ENCODE peak calls at places on chromosomes 3 and 15, in four cellular contexts. D, P, S and Z are unnamed samples.

GRCh38 chr3:112776000-112776399 is 70.7 kb downstream of the CD200R1L start:
- DNase-seq in D (no peak), P (no peak), S (no peak), Z (no peak)

GRCh38 chr15:67700023-67700422 is 125.3 kb upstream of the SKOR1 start:
- DNase-seq in D (no peak), P (no peak), S (no peak), Z (no peak)

GRCh38 chr15:62896380-62896866 is 146.1 kb upstream of the TPM1 start:
- DNase-seq in D (no peak), P (no peak), S (no peak), Z (peak; percentile 43)

GRCh38 chr15:101808201-101808600 is 3.8 kb upstream of the OR4F15 start:
- DNase-seq in D (no peak), P (no peak), S (no peak), Z (no peak)

GRCh38 chr3:24119321-24119751 is 174.2 kb downstream of the NR1D2 start:
- DNase-seq in D (no peak), P (no peak), S (no peak), Z (no peak)

GRCh38 chr3:134644731-134645514 is 5.9 kb downstream of the KY start:
- DNase-seq in D (no peak), P (no peak), S (no peak), Z (peak; percentile 10)

GRCh38 chr15:36803773-36804172 is 224.3 kb downstream of the CDIN1 start:
- DNase-seq in D (no peak), P (no peak), S (no peak), Z (no peak)

GRCh38 chr3:150158974-150159625 is 188.4 kb upstream of the PFN2 start:
- DNase-seq in D (no peak), P (no peak), S (no peak), Z (peak; percentile 54)

GRCh38 chr3:105845488-105845887 is 23.3 kb downstream of the CBLB start:
- DNase-seq in D (no peak), P (no peak), S (no peak), Z (no peak)

GRCh38 chr15:78732634-78733033 is 78.6 kb downstream of the ADAMTS7 start:
- DNase-seq in D (peak; percentile 32), P (no peak), S (no peak), Z (no peak)

GRCh38 chr3:17054301-17054700 is 169.5 kb downstream of the PLCL2 start:
- DNase-seq in D (no peak), P (no peak), S (no peak), Z (no peak)

GRCh38 chr15:75943713-75944215 is 40.1 kb downstream of the FBXO22 start:
- DNase-seq in D (no peak), P (no peak), S (no peak), Z (no peak)

GRCh38 chr3:100097919-100098896 is 16.1 kb downstream of the FILIP1L start:
- DNase-seq in D (no peak), P (no peak), S (peak; percentile 65), Z (peak; percentile 47)

GRCh38 chr3:52848617-52849016 is 13.8 kb upstream of the MUSTN1 start:
- DNase-seq in D (no peak), P (no peak), S (peak; percentile 30), Z (no peak)

GRCh38 chr15:38554354-38554753 is 10.3 kb downstream of the RASGRP1 start:
- DNase-seq in D (no peak), P (no peak), S (no peak), Z (no peak)

GRCh38 chr3:105527949-105528348 is 161.2 kb downstream of the ALCAM start:
- DNase-seq in D (no peak), P (no peak), S (no peak), Z (no peak)

GRCh38 chr15:39748276-39748675 is 34.4 kb downstream of the FSIP1 start:
- DNase-seq in D (no peak), P (no peak), S (no peak), Z (no peak)

GRCh38 chr3:147799601-147800000 is 390.4 kb downstream of the ZIC1 start:
- DNase-seq in D (no peak), P (no peak), S (no peak), Z (no peak)

GRCh38 chr3:9826815-9827574 is 16.8 kb downstream of the RPUSD3 start:
- DNase-seq in D (no peak), P (peak; percentile 50), S (no peak), Z (no peak)

GRCh38 chr3:4774531-4774930 is 204.7 kb upstream of the BHLHE40 start:
- DNase-seq in D (no peak), P (no peak), S (no peak), Z (peak; percentile 78)

GRCh38 chr3:152058906-152059305 is 185.5 kb downstream of the SUCNR1 start:
- DNase-seq in D (no peak), P (no peak), S (no peak), Z (no peak)

GRCh38 chr3:44482721-44483120 is 5.3 kb upstream of the ZNF445 start:
- DNase-seq in D (no peak), P (no peak), S (no peak), Z (no peak)

GRCh38 chr3:79724206-79724605 is 43.6 kb downstream of the ROBO1 start:
- DNase-seq in D (no peak), P (no peak), S (no peak), Z (no peak)

GRCh38 chr3:141427764-141428163 is 59.1 kb upstream of the RASA2 start:
- DNase-seq in D (no peak), P (no peak), S (no peak), Z (no peak)

GRCh38 chr15:22961661-22962221 is 18.4 kb downstream of the CYFIP1 start:
- DNase-seq in D (no peak), P (no peak), S (no peak), Z (no peak)

GRCh38 chr15:78316211-78317077 is 17.0 kb upstream of the SKIC8 start:
- DNase-seq in D (no peak), P (no peak), S (no peak), Z (no peak)

GRCh38 chr15:38202356-38202755 is 50.3 kb upstream of the SPRED1 start:
- DNase-seq in D (no peak), P (no peak), S (no peak), Z (no peak)

GRCh38 chr3:9727743-9728142 is 3.8 kb upstream of the BRPF1 start:
- DNase-seq in D (no peak), P (no peak), S (no peak), Z (no peak)

GRCh38 chr15:62532367-62532766 is 367.3 kb upstream of the C2CD4B start:
- DNase-seq in D (no peak), P (no peak), S (no peak), Z (no peak)

GRCh38 chr3:151067158-151067557 is 18.3 kb upstream of the MED12L start:
- DNase-seq in D (no peak), P (peak; percentile 40), S (no peak), Z (no peak)

GRCh38 chr3:138203938-138204337 is 16.8 kb downstream of the ARMC8 start:
- DNase-seq in D (no peak), P (no peak), S (no peak), Z (no peak)

GRCh38 chr3:157239082-157239704 is 79.2 kb upstream of the CCNL1 start:
- DNase-seq in D (peak; percentile 84), P (peak; percentile 72), S (peak; percentile 70), Z (peak; percentile 74)

GRCh38 chr3:157237886-157238285 is 77.9 kb upstream of the CCNL1 start:
- DNase-seq in D (no peak), P (no peak), S (no peak), Z (no peak)

GRCh38 chr3:157242836-157243235 is 82.9 kb upstream of the CCNL1 start:
- DNase-seq in D (no peak), P (no peak), S (no peak), Z (no peak)

GRCh38 chr3:157238527-157238926 is 78.6 kb upstream of the CCNL1 start:
- DNase-seq in D (no peak), P (no peak), S (no peak), Z (no peak)

GRCh38 chr3:157240413-157240812 is 80.5 kb upstream of the CCNL1 start:
- DNase-seq in D (no peak), P (no peak), S (no peak), Z (no peak)
- H3K4me3 ChIP-seq in D (no peak overlapping the region), P (no peak overlapping the region), S (no peak overlapping the region), Z (no peak overlapping the region)

GRCh38 chr3:189950258-189950657 is 170.4 kb downstream of the P3H2 start:
- DNase-seq in D (no peak), P (no peak), S (no peak), Z (no peak)
- TF ChIP-seq CTCF in D (no peak), P (no peak), S (no peak), Z (no peak)

GRCh38 chr15:74869372-74869725 is 3.8 kb downstream of the SCAMP2 start:
- DNase-seq in D (no peak), P (no peak), S (no peak), Z (no peak)
- H3K27ac ChIP-seq in D (peak overlapping the region; percentile 71), P (peak overlapping the region; percentile 35), S (peak overlapping the region; percentile 42), Z (peak overlapping the region; percentile 30)

DNA sequence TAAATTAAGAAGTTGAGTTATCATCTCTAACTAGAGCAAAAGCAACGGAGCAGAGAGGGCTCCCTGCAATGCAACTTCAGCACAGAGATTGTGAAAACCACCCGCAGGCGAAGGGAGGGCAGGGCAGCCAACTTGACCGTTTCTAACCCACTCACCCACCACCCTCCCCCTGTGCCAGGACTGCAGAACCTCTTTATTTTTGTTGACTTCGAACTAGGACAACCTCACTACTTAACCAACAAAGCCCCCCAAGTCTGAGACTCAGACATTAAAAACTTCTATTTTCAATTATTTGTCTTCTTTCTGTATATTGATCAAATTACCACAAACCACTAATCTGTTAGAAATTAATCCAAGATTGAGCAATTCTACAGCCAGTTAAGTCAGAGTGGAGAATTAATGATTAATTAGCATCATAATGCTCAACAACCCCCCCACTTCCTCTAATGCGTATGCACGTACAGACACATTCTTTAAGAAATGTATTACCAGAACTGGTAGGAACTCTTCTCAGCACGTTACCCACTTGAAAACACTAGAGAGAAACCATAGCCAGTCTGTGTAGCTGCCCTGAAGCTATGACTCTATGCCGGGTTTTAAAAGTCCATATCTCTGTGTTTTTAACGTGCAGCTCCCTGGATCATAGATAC is 2.0 kb downstream of the MGLL start:
- DNase-seq in D (peak; percentile 80), P (no peak), S (peak; percentile 84), Z (no peak)
- H3K4me3 ChIP-seq in D (peak overlapping the region; percentile 87), P (no peak overlapping the region), S (peak overlapping the region; percentile 58), Z (no peak overlapping the region)

DNA sequence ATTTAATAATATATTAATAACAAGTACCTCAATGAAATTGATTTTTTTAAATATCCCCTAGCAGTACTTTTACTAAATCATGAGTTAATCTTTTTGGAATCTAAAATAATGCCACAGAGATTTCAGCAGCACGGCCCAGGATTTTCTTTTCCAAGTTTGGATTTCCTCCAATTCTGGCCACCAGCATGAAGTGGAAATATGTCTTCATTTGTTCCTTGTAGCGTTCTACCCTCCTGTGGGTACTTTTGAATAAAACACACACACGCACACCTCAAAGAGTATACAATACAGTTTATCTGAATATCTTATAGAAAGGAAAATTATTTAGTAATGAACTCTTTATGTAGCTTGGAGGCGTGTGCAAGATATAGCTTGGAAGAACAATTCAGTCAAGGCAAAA is 125.1 kb upstream of the STT3B start:
- DNase-seq in D (no peak), P (no peak), S (no peak), Z (no peak)
- TF ChIP-seq CTCF in D (no peak), P (no peak), S (no peak), Z (no peak)

GRCh38 chr3:124856687-124857086 is 30.5 kb downstream of the ITGB5 start:
- DNase-seq in D (no peak), P (no peak), S (no peak), Z (no peak)

GRCh38 chr3:124859025-124859424 is 28.1 kb downstream of the ITGB5 start:
- DNase-seq in D (no peak), P (no peak), S (no peak), Z (no peak)

GRCh38 chr3:124860599-124860998 is 26.6 kb downstream of the ITGB5 start:
- DNase-seq in D (no peak), P (no peak), S (no peak), Z (no peak)

GRCh38 chr3:124861041-124861440 is 26.1 kb downstream of the ITGB5 start:
- DNase-seq in D (no peak), P (no peak), S (no peak), Z (no peak)

GRCh38 chr3:124858275-124858674 is 28.9 kb downstream of the ITGB5 start:
- DNase-seq in D (no peak), P (no peak), S (no peak), Z (no peak)
- H3K27ac ChIP-seq in D (no peak overlapping the region), P (no peak overlapping the region), S (peak overlapping the region; percentile 41), Z (peak overlapping the region; percentile 71)